ENCODE peak calls at places on chromosomes 3 and 15, in eight cellular contexts. U is PC-9, P is lower leg skin, Z is kidney epithelial cell, F is astrocyte of the spinal cord, V is GM23248, T is PC-3, H is mammary epithelial cell. X is an unnamed sample.

GRCh38 chr3:56547486-56547885 is 9.5 kb upstream of the CCDC66 start:
- DNase-seq in H (no peak), F (no peak), T (no peak), Z (no peak), U (no peak), P (no peak), V (peak), X (no peak)

GRCh38 chr3:116005404-116005803 is 382.1 kb downstream of the GAP43 start:
- DNase-seq in Z (peak), U (peak), V (peak), H (peak), F (peak), T (peak), P (no peak), X (no peak)

GRCh38 chr3:156360992-156361391 is 193.9 kb downstream of the SSR3 start:
- DNase-seq in F (no peak), P (no peak), H (no peak), U (no peak), T (no peak), V (no peak), Z (no peak), X (no peak)

GRCh38 chr3:40691598-40691905 is 166.8 kb downstream of the ZNF621 start:
- DNase-seq in H (peak), F (no peak), P (no peak), T (peak), Z (no peak), V (no peak), U (no peak), X (peak)

GRCh38 chr3:61451841-61452240 is 109.5 kb upstream of the PTPRG start:
- DNase-seq in Z (no peak), U (no peak), V (peak), T (no peak), H (peak), F (no peak), P (no peak), X (no peak)

GRCh38 chr15:70447081-70447480 is 316.3 kb downstream of the UACA start:
- DNase-seq in H (no peak), U (no peak), V (no peak), Z (no peak), F (no peak), P (no peak), T (no peak), X (no peak)

GRCh38 chr3:134078169-134078821 is 48.6 kb upstream of the SLCO2A1 start:
- DNase-seq in F (no peak), H (no peak), T (peak), U (no peak), P (peak), Z (no peak), V (peak), X (no peak)

GRCh38 chr3:34001022-34001421 is 202.6 kb downstream of the PDCD6IP start:
- DNase-seq in T (no peak), H (no peak), U (no peak), F (no peak), V (no peak), Z (no peak), P (no peak), X (no peak)

GRCh38 chr15:86125775-86126174 is 46.1 kb downstream of the AGBL1 start:
- DNase-seq in V (no peak), T (no peak), U (no peak), Z (no peak), F (no peak), H (no peak), P (no peak), X (no peak)

GRCh38 chr3:52134761-52135160 is 19.5 kb downstream of the POC1A start:
- DNase-seq in P (no peak), H (no peak), V (no peak), F (no peak), U (no peak), T (no peak), Z (no peak), X (no peak)

GRCh38 chr3:34683851-34684250 is 885.4 kb downstream of the PDCD6IP start:
- DNase-seq in T (peak), Z (peak), F (peak), U (peak), V (peak), P (no peak), H (peak), X (no peak)

GRCh38 chr3:192864943-192865342 is 52.7 kb downstream of the MB21D2 start:
- DNase-seq in F (no peak), H (no peak), P (no peak), V (no peak), Z (no peak), U (no peak), T (no peak), X (no peak)

GRCh38 chr15:60993008-60993407 is 236.1 kb downstream of the RORA start:
- DNase-seq in F (peak), T (no peak), U (no peak), V (peak), H (no peak), Z (no peak), P (no peak), X (no peak)

GRCh38 chr15:101489633-101490407 is at the start of gene PCSK6:
- DNase-seq in P (peak), Z (no peak), F (no peak), V (peak), H (no peak), T (no peak), U (peak), X (no peak)

GRCh38 chr15:101487060-101487459 is 2.4 kb downstream of the PCSK6 start:
- DNase-seq in F (no peak), P (peak), V (no peak), U (no peak), Z (no peak), T (no peak), H (no peak), X (no peak)

GRCh38 chr15:101489236-101489632 is 273 bp downstream of the PCSK6 start:
- DNase-seq in V (peak), F (no peak), Z (no peak), U (peak), T (peak), P (peak), H (no peak), X (no peak)

GRCh38 chr15:101490408-101490891 is 943 bp upstream of the PCSK6 start:
- DNase-seq in T (no peak), H (no peak), F (no peak), Z (no peak), V (no peak), P (no peak), U (no peak), X (no peak)

DNA sequence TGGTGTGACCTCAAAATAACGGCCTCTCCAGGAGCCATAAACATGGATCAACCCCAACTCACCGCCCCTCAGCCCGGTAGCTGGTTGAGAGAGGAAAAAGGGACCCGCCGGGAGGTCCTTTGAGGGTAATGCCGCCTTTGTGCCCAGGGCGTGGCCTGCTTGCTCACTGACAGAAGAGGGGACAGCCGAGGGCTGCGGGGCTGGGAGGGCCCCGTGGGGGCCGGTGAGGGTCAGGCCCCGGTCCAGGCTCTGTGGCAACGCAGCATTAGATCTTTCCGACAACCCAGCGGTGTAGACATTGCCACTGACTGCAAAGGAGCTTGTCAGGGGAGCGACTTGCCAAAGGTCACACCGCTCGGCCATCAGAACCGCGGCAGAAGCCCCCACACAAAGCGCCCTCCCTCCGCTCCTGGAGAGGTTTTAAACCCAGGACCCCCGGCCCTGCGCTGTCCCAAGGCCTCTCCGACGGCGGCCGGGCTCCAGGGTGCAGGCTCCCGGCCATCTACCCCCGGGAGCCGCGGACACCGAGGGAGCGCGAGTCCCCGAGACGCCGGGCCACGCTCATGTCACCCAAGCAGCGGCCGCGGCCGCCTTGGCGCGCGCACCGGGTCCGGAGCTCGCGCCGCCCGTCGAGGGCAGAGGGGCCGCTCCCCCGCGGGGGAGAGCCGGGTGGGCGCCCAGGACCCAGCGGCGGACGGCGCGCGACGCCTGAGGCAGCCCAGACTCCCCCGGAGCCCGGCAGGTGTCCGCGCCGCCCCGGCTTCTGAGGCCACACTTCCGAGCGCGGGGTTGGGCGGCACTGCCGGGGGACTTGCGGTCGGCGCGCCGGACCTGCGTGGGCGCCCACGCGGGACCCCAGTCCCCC is 975 bp downstream of the PCSK6 start:
- DNase-seq in F (no peak), U (no peak), V (no peak), P (peak), H (no peak), T (no peak), Z (no peak), X (no peak)
- H3K4me3 ChIP-seq in F (no peak), U (peak), V (no peak), P (no peak), H (no peak), T (no peak), Z (peak), X (peak)

GRCh38 chr15:45486317-45486716 is 36.2 kb downstream of the SLC30A4 start:
- DNase-seq in H (no peak), F (no peak), P (no peak), U (no peak), Z (no peak), V (no peak), T (no peak), X (no peak)

GRCh38 chr15:45495588-45495987 is 27.0 kb downstream of the SLC30A4 start:
- DNase-seq in U (no peak), P (no peak), F (no peak), H (no peak), T (no peak), V (no peak), Z (no peak), X (no peak)

DNA sequence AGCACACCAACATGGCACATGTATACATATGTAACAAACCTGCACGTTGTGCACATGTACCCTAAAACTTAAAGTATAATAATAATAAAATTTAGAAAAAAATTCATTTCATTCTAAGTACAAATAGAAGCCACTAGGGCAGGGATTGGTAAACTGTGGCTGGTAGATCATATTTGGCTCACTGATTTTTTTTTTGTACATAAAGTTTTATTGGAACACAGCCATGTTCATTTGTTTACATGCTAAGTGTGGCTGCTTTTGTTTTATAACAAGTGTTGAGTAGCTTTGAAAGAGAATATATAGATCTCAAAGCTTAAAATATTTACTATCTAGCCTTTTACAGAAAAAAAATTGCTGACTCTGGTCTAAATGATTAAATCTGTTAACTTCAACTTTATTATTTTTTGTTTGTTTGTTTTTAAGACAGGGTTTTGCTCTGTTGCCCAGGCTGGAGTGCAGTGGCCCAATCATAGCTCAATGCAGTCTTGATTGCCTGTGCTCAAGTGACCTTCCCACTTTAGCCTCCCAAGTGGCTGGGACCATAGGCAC is 32.8 kb downstream of the SLC30A4 start:
- DNase-seq in U (no peak), H (no peak), F (no peak), T (no peak), Z (no peak), P (no peak), V (no peak), X (no peak)
- H3K4me3 ChIP-seq in U (no peak), H (no peak), F (no peak), T (no peak), Z (no peak), P (no peak), V (no peak), X (no peak)

GRCh38 chr3:110974902-110975301 is 96.7 kb upstream of the NECTIN3 start:
- DNase-seq in T (no peak), H (no peak), V (no peak), P (no peak), U (no peak), F (no peak), Z (no peak), X (no peak)
- H3K4me3 ChIP-seq in T (no peak), H (no peak), V (no peak), P (no peak), U (no peak), F (no peak), Z (no peak), X (no peak)

GRCh38 chr3:157531301-157531660 is 28.1 kb upstream of the VEPH1 start:
- DNase-seq in U (no peak), P (no peak), F (peak), T (peak), H (no peak), Z (no peak), V (peak), X (no peak)

GRCh38 chr3:157530637-157531300 is 27.6 kb upstream of the VEPH1 start:
- DNase-seq in F (peak), H (no peak), T (no peak), P (no peak), Z (no peak), V (peak), U (no peak), X (no peak)

GRCh38 chr3:157531771-157532170 is 28.6 kb upstream of the VEPH1 start:
- DNase-seq in P (no peak), H (no peak), Z (no peak), V (peak), T (peak), F (peak), U (no peak), X (no peak)

GRCh38 chr3:157533298-157533870 is 30.2 kb upstream of the VEPH1 start:
- DNase-seq in Z (no peak), H (peak), U (no peak), T (peak), P (no peak), V (peak), F (peak), X (no peak)

DNA sequence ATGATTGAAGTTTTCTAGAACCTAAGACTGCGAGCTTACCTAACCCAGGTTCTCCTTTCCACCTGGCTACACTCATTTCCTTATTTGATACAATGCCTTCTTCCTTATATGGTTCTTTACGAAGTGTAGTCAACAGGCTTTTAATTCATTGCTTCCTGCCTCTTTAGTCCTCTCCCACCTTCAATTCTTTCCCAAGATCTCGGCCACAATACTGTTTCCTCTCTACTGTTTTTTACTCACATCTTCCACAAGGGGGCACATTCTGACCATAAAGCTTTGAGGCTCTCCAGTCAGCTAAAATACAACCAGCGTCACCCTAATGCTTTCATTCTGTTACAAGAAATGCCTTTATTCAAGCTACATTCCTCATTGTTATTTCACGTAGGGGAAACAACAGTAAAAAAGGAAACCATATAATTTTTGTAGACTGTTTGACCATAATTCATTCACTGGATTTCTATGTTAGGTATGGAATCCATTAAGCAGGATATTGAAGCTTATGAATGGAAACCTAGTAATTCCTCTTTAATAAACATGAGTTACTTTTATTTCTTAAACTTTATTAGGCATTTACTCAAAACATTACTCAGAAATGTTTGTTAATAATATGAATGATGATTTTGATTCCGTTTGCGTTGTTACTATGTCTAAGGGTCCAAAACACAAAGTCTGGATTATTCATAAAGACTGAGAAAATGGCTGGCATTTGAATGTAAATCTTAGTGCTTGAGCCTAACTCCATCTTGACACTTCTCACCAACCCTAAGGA is 29.5 kb upstream of the VEPH1 start:
- DNase-seq in P (no peak), H (peak), U (peak), V (peak), F (peak), T (peak), Z (peak), X (no peak)
- H3K4me3 ChIP-seq in P (no peak), H (no peak), U (no peak), V (peak), F (peak), T (peak), Z (no peak), X (no peak)

DNA sequence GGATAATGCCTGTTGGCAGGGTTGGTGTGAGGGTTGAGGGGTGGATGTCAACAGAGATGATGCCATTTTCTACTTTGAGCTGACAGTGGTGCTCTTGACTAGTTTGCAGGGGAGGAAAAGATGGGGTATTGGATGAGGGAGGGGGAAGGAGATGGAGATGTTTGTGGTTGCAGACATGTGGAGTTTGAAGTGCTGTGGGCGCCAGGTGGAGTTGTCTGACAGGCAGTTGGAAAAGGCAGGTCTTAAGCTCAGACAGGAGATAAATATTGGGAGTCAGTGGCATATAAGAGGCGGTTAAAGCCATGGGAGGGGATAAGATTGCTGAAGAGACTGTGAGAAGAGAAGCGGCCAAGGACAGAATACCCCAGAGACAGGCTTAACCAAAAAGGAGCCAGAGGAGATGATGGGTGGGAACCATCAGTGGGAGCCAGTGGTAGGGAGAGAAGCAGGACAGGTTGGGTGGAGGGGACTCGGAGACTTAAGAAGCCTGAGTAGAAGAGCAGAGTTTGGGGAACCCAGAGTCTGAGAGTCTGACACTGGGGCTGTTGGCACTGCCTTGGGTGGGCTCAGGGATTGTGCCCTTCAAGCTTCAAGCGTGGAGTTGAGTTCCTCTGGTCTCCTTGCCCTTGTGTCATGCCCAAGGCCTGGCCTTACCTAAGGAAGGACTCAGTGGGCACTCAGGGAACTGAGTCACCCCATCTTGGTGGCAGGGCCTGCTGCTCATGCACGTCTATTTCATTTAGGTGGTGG is 13.9 kb downstream of the COPG1 start:
- DNase-seq in T (no peak), V (no peak), Z (no peak), U (no peak), P (peak), F (no peak), H (no peak), X (peak)
- H3K4me3 ChIP-seq in T (no peak), V (no peak), Z (no peak), U (no peak), P (no peak), F (no peak), H (no peak), X (no peak)

GRCh38 chr3:184241447-184242296 is 7.1 kb downstream of the ALG3 start:
- DNase-seq in P (no peak), F (peak), Z (no peak), U (peak), H (no peak), V (peak), T (no peak), X (no peak)
- H3K4me3 ChIP-seq in P (no peak), F (no peak), Z (no peak), U (no peak), H (no peak), V (no peak), T (no peak), X (peak)

GRCh38 chr3:77041756-77042155 is 1.9 kb downstream of the ROBO2 start:
- DNase-seq in F (no peak), U (no peak), P (no peak), H (no peak), Z (no peak), V (no peak), T (no peak), X (no peak)

GRCh38 chr3:77039606-77040553 is at the start of gene ROBO2:
- DNase-seq in F (peak), P (peak), T (no peak), U (no peak), H (peak), V (peak), Z (no peak), X (no peak)

GRCh38 chr3:77038928-77039605 is 832 bp upstream of the ROBO2 start:
- DNase-seq in V (peak), Z (no peak), F (peak), U (no peak), P (peak), H (peak), T (no peak), X (no peak)

GRCh38 chr3:77042892-77043291 is 3.0 kb downstream of the ROBO2 start:
- DNase-seq in V (peak), P (no peak), T (peak), U (no peak), H (no peak), F (no peak), Z (no peak), X (no peak)

DNA sequence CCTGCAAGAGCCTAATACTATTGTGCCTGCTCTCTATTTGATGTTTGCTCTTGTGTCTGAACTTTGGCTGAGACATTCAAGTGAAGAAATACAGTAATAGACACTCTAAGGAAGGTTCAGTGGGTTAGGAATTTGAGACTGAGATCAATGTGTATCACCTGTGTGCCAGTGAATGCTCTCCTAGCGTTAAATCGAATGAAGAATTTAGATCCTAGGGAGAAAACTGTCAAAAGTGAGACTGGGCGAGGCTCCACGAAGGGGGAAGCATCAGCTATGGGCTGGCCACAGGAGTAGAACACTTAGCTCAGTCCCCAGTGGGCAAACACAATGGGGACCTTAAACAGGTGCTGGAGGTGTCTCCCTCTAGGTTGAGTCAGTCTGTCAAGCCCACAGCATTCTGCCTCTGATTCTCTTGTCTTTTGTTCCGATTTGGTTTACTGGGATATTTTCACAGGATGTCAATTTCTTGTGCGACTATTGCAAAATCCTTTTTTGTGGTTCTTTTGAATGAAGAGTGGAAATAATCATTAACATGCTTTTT is 1.3 kb downstream of the ROBO2 start:
- DNase-seq in F (no peak), U (no peak), P (no peak), H (no peak), Z (no peak), V (no peak), T (no peak), X (no peak)
- H3K4me3 ChIP-seq in F (no peak), U (no peak), P (no peak), H (no peak), Z (no peak), V (no peak), T (no peak), X (no peak)

X was measured in breast epithelium.